ENCODE peak calls at places on chromosome 21, in four cellular contexts. T is HCT116, J is mammary epithelial cell, I is lower lobe of right lung. Y is an unnamed sample.

GRCh38 chr21:29114765-29115164 is 15.7 kb upstream of the MAP3K7CL start:
- DNase-seq in T (peak; percentile 21), J (peak; percentile 72), I (no peak), Y (no peak)

GRCh38 chr21:16358021-16358420 is 628.2 kb downstream of the USP25 start:
- DNase-seq in T (no peak), J (no peak), I (no peak), Y (no peak)

GRCh38 chr21:26572668-26573381 is at the start of gene CYYR1:
- DNase-seq in T (no peak), J (peak; percentile 22), I (peak; percentile 48), Y (no peak)

GRCh38 chr21:14259669-14260458 is 43.9 kb downstream of the RBM11 start:
- DNase-seq in T (peak; percentile 10), J (peak; percentile 43), I (no peak), Y (no peak)

GRCh38 chr21:25568230-25568629 is 39.1 kb downstream of the MRPL39 start:
- DNase-seq in T (no peak), J (no peak), I (peak; percentile 57), Y (peak; percentile 77)

GRCh38 chr21:32114434-32115063 is 164.3 kb downstream of the MIS18A start:
- DNase-seq in T (no peak), J (no peak), I (no peak), Y (no peak)

GRCh38 chr21:15279484-15279883 is 214.7 kb upstream of the NRIP1 start:
- DNase-seq in T (no peak), J (no peak), I (no peak), Y (no peak)

GRCh38 chr21:16076465-16076864 is 346.7 kb downstream of the USP25 start:
- DNase-seq in T (no peak), J (no peak), I (no peak), Y (no peak)

GRCh38 chr21:31293986-31294385 is 50.1 kb downstream of the TIAM1 start:
- DNase-seq in T (peak; percentile 64), J (peak; percentile 74), I (no peak), Y (no peak)

GRCh38 chr21:30612132-30612531 is 1.6 kb downstream of the KRTAP6-1 start:
- DNase-seq in T (no peak), J (no peak), I (no peak), Y (no peak)

GRCh38 chr21:24456358-24456757 is 1150.9 kb downstream of the MRPL39 start:
- DNase-seq in T (no peak), J (no peak), I (no peak), Y (no peak)

GRCh38 chr21:21860888-21861287 is 862.7 kb downstream of the NCAM2 start:
- DNase-seq in T (no peak), J (no peak), I (no peak), Y (no peak)

GRCh38 chr21:19981938-19982337 is 1016.3 kb upstream of the NCAM2 start:
- DNase-seq in T (no peak), J (no peak), I (no peak), Y (no peak)

DNA sequence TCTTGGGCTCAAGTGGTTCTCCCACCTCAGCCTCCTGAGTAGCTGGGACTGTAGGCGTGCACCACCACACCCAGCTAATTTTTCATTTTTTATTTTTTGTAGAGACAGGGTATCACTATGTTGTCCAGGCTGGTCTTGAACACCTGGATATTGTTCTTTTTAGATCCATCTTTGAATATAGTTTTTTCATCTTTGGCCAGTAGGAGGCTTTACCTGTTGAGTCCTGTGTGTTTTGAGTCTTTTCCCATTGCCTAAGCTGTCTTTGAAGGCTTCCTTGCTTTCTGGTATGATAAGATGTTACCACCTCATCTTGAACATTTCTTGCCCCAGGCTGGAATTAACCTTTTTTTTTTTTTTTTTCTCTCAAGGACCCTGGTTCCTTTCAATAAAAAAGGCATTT is 387.8 kb upstream of the RUNX1 start:
- DNase-seq in T (peak; percentile 10), J (no peak), I (no peak), Y (no peak)
- TF ChIP-seq CTCF in T (peak; percentile 3), J (peak; percentile 23), I (no peak), Y (no peak)

DNA sequence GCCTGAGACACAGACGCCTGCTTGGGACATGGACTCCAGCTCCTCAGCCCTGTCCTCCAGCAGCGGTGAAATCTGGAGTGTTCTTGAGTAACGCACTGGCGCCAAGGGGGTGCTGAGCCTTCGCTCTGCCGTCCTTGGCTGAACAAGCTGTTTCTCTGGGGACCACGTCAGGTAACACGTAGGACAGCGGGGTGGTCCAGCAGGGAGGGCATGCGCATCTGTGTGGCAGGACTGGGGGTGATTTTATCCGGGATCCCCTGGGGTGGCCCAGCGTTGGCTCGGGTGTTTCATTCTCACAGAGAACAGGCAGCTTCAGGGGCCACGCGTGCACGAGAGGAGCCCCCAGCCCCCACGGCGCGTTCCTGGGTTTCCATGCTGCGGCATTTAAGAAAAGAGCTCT is 61.2 kb downstream of the AGPAT3 start:
- DNase-seq in T (no peak), J (no peak), I (peak; percentile 46), Y (no peak)
- H3K4me3 ChIP-seq in T (no peak overlapping the region), J (no peak overlapping the region), I (no peak overlapping the region), Y (no peak overlapping the region)

GRCh38 chr21:27715131-27715530 is 748.2 kb upstream of the ADAMTS5 start:
- DNase-seq in T (no peak), J (no peak), I (no peak), Y (no peak)
- H3K27me3 ChIP-seq in T (no peaks in the 10 kb centered on the region), J (no peaks in the 10 kb centered on the region), I (no peaks in the 10 kb centered on the region), Y (no peaks in the 10 kb centered on the region)

GRCh38 chr21:33377221-33377620 is 26.0 kb upstream of the IFNGR2 start:
- DNase-seq in T (no peak), J (no peak), I (no peak), Y (no peak)

GRCh38 chr21:33373451-33373850 is 29.8 kb upstream of the IFNGR2 start:
- DNase-seq in T (no peak), J (peak; percentile 76), I (no peak), Y (no peak)

GRCh38 chr21:33372582-33372981 is 30.6 kb upstream of the IFNGR2 start:
- DNase-seq in T (no peak), J (no peak), I (no peak), Y (peak; percentile 33)

GRCh38 chr21:33374080-33374873 is 28.9 kb upstream of the IFNGR2 start:
- DNase-seq in T (peak; percentile 53), J (peak; percentile 55), I (no peak), Y (no peak)

GRCh38 chr21:33374874-33375644 is 28.2 kb upstream of the IFNGR2 start:
- DNase-seq in T (no peak), J (no peak), I (no peak), Y (no peak)
- TF ChIP-seq CTCF in T (no peak), J (no peak), I (no peak), Y (peak; percentile 1)

GRCh38 chr21:45288441-45288841 is 746 bp upstream of the POFUT2 start:
- DNase-seq in T (no peak), J (no peak), I (no peak), Y (peak; percentile 73)

GRCh38 chr21:45289655-45290515 is 2.2 kb upstream of the POFUT2 start:
- DNase-seq in T (peak; percentile 35), J (no peak), I (peak; percentile 20), Y (no peak)

GRCh38 chr21:45286671-45287437 is 841 bp downstream of the POFUT2 start:
- DNase-seq in T (no peak), J (no peak), I (peak; percentile 50), Y (peak; percentile 64)

GRCh38 chr21:45289134-45289533 is 1.4 kb upstream of the POFUT2 start:
- DNase-seq in T (no peak), J (no peak), I (no peak), Y (no peak)

GRCh38 chr21:45287438-45288391 is at the start of gene POFUT2:
- DNase-seq in T (peak; percentile 85), J (peak; percentile 91), I (peak; percentile 97), Y (peak; percentile 99)
- H3K4me3 ChIP-seq in T (peak within 1 kb of the TSS; percentile 68), J (peak within 1 kb of the TSS; percentile 90), I (peak within 1 kb of the TSS; percentile 67), Y (peak within 1 kb of the TSS; percentile 96)

GRCh38 chr21:42406201-42406601 is 2.5 kb downstream of the UBASH3A start:
- DNase-seq in T (no peak), J (no peak), I (no peak), Y (peak; percentile 44)

GRCh38 chr21:42405064-42406059 is 1.7 kb downstream of the UBASH3A start:
- DNase-seq in T (no peak), J (no peak), I (no peak), Y (peak; percentile 35)

GRCh38 chr21:42404534-42404933 is 832 bp downstream of the UBASH3A start:
- DNase-seq in T (no peak), J (no peak), I (no peak), Y (no peak)

GRCh38 chr21:42407476-42407875 is 3.8 kb downstream of the UBASH3A start:
- DNase-seq in T (no peak), J (no peak), I (no peak), Y (no peak)

DNA sequence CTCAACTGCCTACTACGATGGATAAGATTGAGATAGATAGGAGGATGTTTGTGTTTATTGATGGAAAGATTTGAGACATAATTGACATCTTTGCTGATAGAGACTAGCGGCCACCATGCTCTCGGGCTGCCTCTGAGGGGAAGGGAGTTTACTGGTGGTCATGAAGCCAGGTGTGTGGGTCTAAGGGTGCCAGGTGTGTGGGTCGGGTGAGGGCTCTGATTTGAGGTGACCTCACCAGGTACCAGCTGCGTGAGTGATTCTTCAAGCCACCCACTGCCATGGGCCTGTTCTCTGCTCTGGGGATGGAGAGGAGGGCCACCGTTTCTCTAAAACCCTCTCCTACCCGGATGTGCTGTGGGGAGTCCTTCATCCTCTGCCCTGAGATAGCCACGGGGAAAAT is 3.1 kb downstream of the UBASH3A start:
- DNase-seq in T (no peak), J (no peak), I (no peak), Y (peak; percentile 45)
- H3K27me3 ChIP-seq in T (no peaks in the 10 kb centered on the region), J (no peaks in the 10 kb centered on the region), I (peaks cover 5% of the 10 kb centered on the region), Y (no peaks in the 10 kb centered on the region)

DNA sequence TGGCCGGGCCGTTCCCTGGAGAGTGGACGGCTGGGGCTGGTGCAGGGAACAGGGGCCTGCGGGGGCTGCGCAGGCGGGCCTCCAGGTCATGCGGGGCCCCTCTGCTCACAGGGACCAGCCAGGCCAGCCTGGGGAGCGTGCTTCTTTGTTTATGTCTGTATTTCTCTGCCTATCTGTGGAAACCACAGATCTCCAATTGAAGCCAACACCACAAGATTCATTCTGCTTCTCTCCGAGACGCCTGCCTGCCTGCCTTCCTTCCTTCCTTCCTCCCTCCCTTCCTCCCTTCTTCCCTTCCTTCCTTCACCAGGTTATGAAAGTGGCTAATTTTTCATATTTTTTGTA is 39.9 kb upstream of the HMGN1 start:
- DNase-seq in T (no peak), J (no peak), I (no peak), Y (no peak)
- TF ChIP-seq CTCF in T (no peak), J (no peak), I (no peak), Y (no peak)

GRCh38 chr21:18354947-18355346 is 48.6 kb downstream of the TMPRSS15 start:
- DNase-seq in T (no peak), J (no peak), I (no peak), Y (no peak)

GRCh38 chr21:18349468-18349867 is 54.1 kb downstream of the TMPRSS15 start:
- DNase-seq in T (no peak), J (no peak), I (no peak), Y (no peak)

GRCh38 chr21:18350216-18350615 is 53.4 kb downstream of the TMPRSS15 start:
- DNase-seq in T (no peak), J (no peak), I (no peak), Y (no peak)
- H3K4me3 ChIP-seq in T (no peak overlapping the region), J (no peak overlapping the region), I (no peak overlapping the region), Y (no peak overlapping the region)